ENCODE peak calls at places on chromosomes 1 and 21, in six cellular contexts. Q is HS-5, J is neuronal stem cell, D is NCI-H774, F is A673, Y is Right ventricle myocardium superior. O is an unnamed sample.

GRCh38 chr1:114272593-114272992 is 118.9 kb upstream of the SYT6 start:
- DNase-seq in J (no peak), F (no peak), Q (no peak), Y (no peak), D (no peak), O (no peak)

GRCh38 chr1:15883326-15883725 is 35.8 kb downstream of the SPEN start:
- DNase-seq in J (no peak), Y (no peak), F (no peak), D (no peak), Q (no peak), O (no peak)

GRCh38 chr1:1024421-1025415 is 4.8 kb downstream of the AGRN start:
- DNase-seq in F (no peak), D (no peak), Y (no peak), Q (peak; percentile 26), J (no peak), O (no peak)

GRCh38 chr1:44609412-44609767 is 64.9 kb downstream of the TMEM53 start:
- DNase-seq in J (peak; percentile 62), Q (no peak), Y (peak; percentile 74), F (peak; percentile 32), D (peak; percentile 49), O (no peak)

GRCh38 chr1:184626076-184627011 is 128.3 kb downstream of the EDEM3 start:
- DNase-seq in J (no peak), Y (no peak), F (no peak), Q (no peak), D (no peak), O (no peak)

GRCh38 chr1:231602675-231602984 is 24.0 kb upstream of the DISC1 start:
- DNase-seq in J (no peak), D (no peak), F (no peak), Q (no peak), Y (no peak), O (no peak)

GRCh38 chr21:15365751-15366392 is 301.1 kb upstream of the NRIP1 start:
- DNase-seq in F (no peak), Q (no peak), Y (no peak), D (no peak), J (no peak), O (no peak)

GRCh38 chr1:111862599-111862998 is 106.9 kb downstream of the DDX20 start:
- DNase-seq in Y (no peak), J (no peak), F (no peak), Q (no peak), D (no peak), O (no peak)

GRCh38 chr1:98426092-98426491 is 235.4 kb upstream of the SNX7 start:
- DNase-seq in Y (no peak), F (no peak), Q (no peak), D (no peak), J (no peak), O (no peak)

GRCh38 chr1:2232255-2232915 is 4.3 kb downstream of the SKI start:
- DNase-seq in Q (no peak), D (no peak), F (no peak), J (no peak), Y (peak; percentile 52), O (no peak)

GRCh38 chr1:112878321-112878720 is 77.7 kb downstream of the SLC16A1 start:
- DNase-seq in F (no peak), J (no peak), Q (no peak), D (no peak), Y (no peak), O (no peak)

GRCh38 chr1:51729824-51730284 is 113.0 kb downstream of the OSBPL9 start:
- DNase-seq in F (peak; percentile 48), Q (no peak), Y (no peak), D (no peak), J (no peak), O (no peak)

GRCh38 chr1:16068356-16069270 is 4.8 kb downstream of the FAM131C start:
- DNase-seq in Y (peak; percentile 78), D (no peak), Q (no peak), F (no peak), J (no peak), O (no peak)

GRCh38 chr1:66526036-66526435 is 7.9 kb upstream of the SGIP1 start:
- DNase-seq in F (no peak), Q (no peak), D (no peak), Y (no peak), J (no peak), O (no peak)

GRCh38 chr1:204377800-204378608 is 18.3 kb upstream of the PLEKHA6 start:
- DNase-seq in F (peak; percentile 29), Q (no peak), Y (peak; percentile 51), D (peak; percentile 15), J (no peak), O (peak; percentile 40)

GRCh38 chr1:77889671-77890070 is 1.2 kb downstream of the NEXN start:
- DNase-seq in Q (peak; percentile 80), F (no peak), Y (no peak), J (no peak), D (no peak), O (no peak)

GRCh38 chr1:202586018-202586821 is 124.0 kb downstream of the SYT2 start:
- DNase-seq in F (peak; percentile 64), Q (no peak), Y (peak; percentile 58), J (no peak), D (no peak), O (peak; percentile 31)

GRCh38 chr21:36260802-36261201 is 59.2 kb upstream of the MORC3 start:
- DNase-seq in F (no peak), Q (no peak), Y (no peak), J (no peak), D (no peak), O (no peak)

GRCh38 chr1:202625416-202626360 is 84.6 kb downstream of the SYT2 start:
- DNase-seq in F (peak; percentile 85), D (peak; percentile 9), Q (no peak), J (no peak), Y (peak; percentile 85), O (no peak)

GRCh38 chr1:27713139-27713725 is 12.5 kb upstream of the FAM76A start:
- DNase-seq in Y (no peak), J (no peak), F (no peak), D (no peak), Q (no peak), O (no peak)

GRCh38 chr1:147613506-147613905 is 56.8 kb downstream of the ACP6 start:
- DNase-seq in F (peak; percentile 62), Y (no peak), J (no peak), Q (no peak), D (no peak), O (no peak)

GRCh38 chr1:192998536-192998935 is 60.6 kb downstream of the UCHL5 start:
- DNase-seq in D (no peak), Q (no peak), Y (no peak), J (no peak), F (peak; percentile 33), O (no peak)

GRCh38 chr1:8818325-8818775 is 910 bp upstream of the RERE start:
- DNase-seq in Y (no peak), F (peak; percentile 82), D (no peak), Q (peak; percentile 84), J (no peak), O (no peak)

GRCh38 chr1:226051356-226051755 is 11.2 kb upstream of the H3-3A start:
- DNase-seq in D (no peak), F (no peak), Y (no peak), J (no peak), Q (no peak), O (no peak)

GRCh38 chr21:45974073-45975016 is 7.2 kb upstream of the COL6A1 start:
- DNase-seq in Y (peak; percentile 76), F (no peak), D (no peak), Q (no peak), J (no peak), O (no peak)

GRCh38 chr1:22753396-22754083 is 42.9 kb downstream of the EPHB2 start:
- DNase-seq in F (no peak), Y (no peak), D (no peak), J (no peak), Q (peak; percentile 31), O (no peak)

O was measured in NCI-H2107.